ENCODE peak calls at places on chromosome 17, in seven cellular contexts. One of them, this sample, is unnamed.
A peak's percentile ranks its signal among the peaks of the same experiment; 100 is the strongest.

GRCh38 chr17:79648181-79648831 is 37.5 kb upstream of the RBFOX3 start:
- DNase-seq in pancreas: no peak
- DNase-seq in fibroblast of pulmonary artery: no peak
- DNase-seq in HEK293T: peak; percentile 3
- DNase-seq in AG08395: no peak
- DNase-seq in GM23248: no peak
- DNase-seq in dorsolateral prefrontal cortex: no peak
- DNase-seq in this sample: no peak

GRCh38 chr17:57979076-57979475 is 9.0 kb downstream of the VEZF1 start:
- DNase-seq in pancreas: no peak
- DNase-seq in fibroblast of pulmonary artery: no peak
- DNase-seq in HEK293T: no peak
- DNase-seq in AG08395: no peak
- DNase-seq in GM23248: no peak
- DNase-seq in dorsolateral prefrontal cortex: no peak
- DNase-seq in this sample: no peak

GRCh38 chr17:83181991-83182619 is 102.7 kb downstream of the METRNL start:
- DNase-seq in pancreas: no peak
- DNase-seq in fibroblast of pulmonary artery: no peak
- DNase-seq in HEK293T: no peak
- DNase-seq in AG08395: no peak
- DNase-seq in GM23248: no peak
- DNase-seq in dorsolateral prefrontal cortex: no peak
- DNase-seq in this sample: no peak

GRCh38 chr17:968812-969766 is 10.5 kb downstream of the NXN start:
- DNase-seq in pancreas: no peak
- DNase-seq in fibroblast of pulmonary artery: no peak
- DNase-seq in HEK293T: no peak
- DNase-seq in AG08395: peak; percentile 57
- DNase-seq in GM23248: peak; percentile 82
- DNase-seq in dorsolateral prefrontal cortex: no peak
- DNase-seq in this sample: no peak

GRCh38 chr17:416293-417206 is 63.9 kb upstream of the RPH3AL start:
- DNase-seq in pancreas: no peak
- DNase-seq in fibroblast of pulmonary artery: no peak
- DNase-seq in HEK293T: no peak
- DNase-seq in AG08395: no peak
- DNase-seq in GM23248: no peak
- DNase-seq in dorsolateral prefrontal cortex: no peak
- DNase-seq in this sample: no peak

GRCh38 chr17:8119575-8120519 is 1.5 kb upstream of the ALOXE3 start:
- DNase-seq in pancreas: peak; percentile 72
- DNase-seq in fibroblast of pulmonary artery: peak; percentile 95
- DNase-seq in HEK293T: no peak
- DNase-seq in AG08395: peak; percentile 56
- DNase-seq in GM23248: peak; percentile 88
- DNase-seq in dorsolateral prefrontal cortex: peak; percentile 77
- DNase-seq in this sample: peak; percentile 96

GRCh38 chr17:20306924-20307323 is 160.4 kb downstream of the LGALS9B start:
- DNase-seq in pancreas: no peak
- DNase-seq in fibroblast of pulmonary artery: no peak
- DNase-seq in HEK293T: no peak
- DNase-seq in AG08395: no peak
- DNase-seq in GM23248: no peak
- DNase-seq in dorsolateral prefrontal cortex: no peak
- DNase-seq in this sample: no peak

GRCh38 chr17:73268582-73269328 is 7.1 kb upstream of the CPSF4L start:
- DNase-seq in pancreas: peak; percentile 90
- DNase-seq in fibroblast of pulmonary artery: no peak
- DNase-seq in HEK293T: no peak
- DNase-seq in AG08395: no peak
- DNase-seq in GM23248: no peak
- DNase-seq in dorsolateral prefrontal cortex: no peak
- DNase-seq in this sample: no peak

GRCh38 chr17:46020023-46020735 is 21.1 kb downstream of the STH start:
- DNase-seq in pancreas: no peak
- DNase-seq in fibroblast of pulmonary artery: no peak
- DNase-seq in HEK293T: no peak
- DNase-seq in AG08395: no peak
- DNase-seq in GM23248: no peak
- DNase-seq in dorsolateral prefrontal cortex: peak; percentile 47
- DNase-seq in this sample: no peak

GRCh38 chr17:74466785-74467158 is 338 bp downstream of the CD300A start:
- DNase-seq in pancreas: no peak
- DNase-seq in fibroblast of pulmonary artery: no peak
- DNase-seq in HEK293T: no peak
- DNase-seq in AG08395: no peak
- DNase-seq in GM23248: no peak
- DNase-seq in dorsolateral prefrontal cortex: no peak
- DNase-seq in this sample: no peak

GRCh38 chr17:77045441-77046041 is 95.2 kb upstream of the SEC14L1 start:
- DNase-seq in pancreas: no peak
- DNase-seq in fibroblast of pulmonary artery: no peak
- DNase-seq in HEK293T: no peak
- DNase-seq in AG08395: no peak
- DNase-seq in GM23248: peak; percentile 61
- DNase-seq in dorsolateral prefrontal cortex: no peak
- DNase-seq in this sample: no peak

GRCh38 chr17:45368661-45369060 is 51.8 kb upstream of the MAP3K14 start:
- DNase-seq in pancreas: no peak
- DNase-seq in fibroblast of pulmonary artery: peak; percentile 48
- DNase-seq in HEK293T: no peak
- DNase-seq in AG08395: no peak
- DNase-seq in GM23248: peak; percentile 45
- DNase-seq in dorsolateral prefrontal cortex: no peak
- DNase-seq in this sample: no peak

GRCh38 chr17:2369551-2370210 is 31.2 kb downstream of the MNT start:
- DNase-seq in pancreas: no peak
- DNase-seq in fibroblast of pulmonary artery: peak; percentile 31
- DNase-seq in HEK293T: peak; percentile 25
- DNase-seq in AG08395: no peak
- DNase-seq in GM23248: no peak
- DNase-seq in dorsolateral prefrontal cortex: no peak
- DNase-seq in this sample: no peak